ENCODE peak calls at places on chromosomes 16 and 17, in six cellular contexts. One of them, this sample, is unnamed.

GRCh38 chr16:1108299-1109252 is 12.5 kb upstream of the C1QTNF8 start:
- DNase-seq in OCI-LY7: no peak
- DNase-seq in MM.1S: no peak
- DNase-seq in neural progenitor cell: no peak
- DNase-seq in HCT116: no peak
- DNase-seq in PC-3: peak
- DNase-seq in this sample: peak

GRCh38 chr16:84548971-84549844 is 44.7 kb upstream of the MEAK7 start:
- DNase-seq in MM.1S: no peak
- DNase-seq in HCT116: no peak
- DNase-seq in OCI-LY7: no peak
- DNase-seq in PC-3: no peak
- DNase-seq in neural progenitor cell: no peak
- DNase-seq in this sample: no peak

GRCh38 chr16:21608647-21609328 is 9.4 kb downstream of the METTL9 start:
- DNase-seq in PC-3: no peak
- DNase-seq in HCT116: no peak
- DNase-seq in OCI-LY7: no peak
- DNase-seq in neural progenitor cell: peak
- DNase-seq in MM.1S: no peak
- DNase-seq in this sample: peak

GRCh38 chr16:26740771-26741170 is 326.0 kb upstream of the C16orf82 start:
- DNase-seq in PC-3: no peak
- DNase-seq in HCT116: no peak
- DNase-seq in MM.1S: no peak
- DNase-seq in neural progenitor cell: no peak
- DNase-seq in OCI-LY7: no peak
- DNase-seq in this sample: no peak

GRCh38 chr16:87561200-87562105 is 40.9 kb upstream of the JPH3 start:
- DNase-seq in neural progenitor cell: no peak
- DNase-seq in MM.1S: no peak
- DNase-seq in PC-3: no peak
- DNase-seq in OCI-LY7: no peak
- DNase-seq in HCT116: no peak
- DNase-seq in this sample: peak

GRCh38 chr16:23008041-23008440 is 141.2 kb downstream of the USP31 start:
- DNase-seq in MM.1S: no peak
- DNase-seq in HCT116: no peak
- DNase-seq in neural progenitor cell: no peak
- DNase-seq in PC-3: no peak
- DNase-seq in OCI-LY7: no peak
- DNase-seq in this sample: no peak

GRCh38 chr17:77393867-77394539 is 253.2 kb downstream of the SEC14L1 start:
- DNase-seq in MM.1S: no peak
- DNase-seq in OCI-LY7: no peak
- DNase-seq in neural progenitor cell: no peak
- DNase-seq in HCT116: no peak
- DNase-seq in PC-3: no peak
- DNase-seq in this sample: no peak

GRCh38 chr16:25066747-25067631 is 44.6 kb upstream of the LCMT1 start:
- DNase-seq in PC-3: peak
- DNase-seq in HCT116: no peak
- DNase-seq in neural progenitor cell: peak
- DNase-seq in OCI-LY7: peak
- DNase-seq in MM.1S: peak
- DNase-seq in this sample: peak

GRCh38 chr17:41625602-41626001 is 1.2 kb upstream of the KRT17 start:
- DNase-seq in PC-3: peak
- DNase-seq in HCT116: no peak
- DNase-seq in MM.1S: no peak
- DNase-seq in OCI-LY7: no peak
- DNase-seq in neural progenitor cell: no peak
- DNase-seq in this sample: no peak

GRCh38 chr16:81487301-81487720 is 42.7 kb downstream of the CMIP start:
- DNase-seq in neural progenitor cell: no peak
- DNase-seq in MM.1S: no peak
- DNase-seq in PC-3: no peak
- DNase-seq in HCT116: no peak
- DNase-seq in OCI-LY7: no peak
- DNase-seq in this sample: peak

GRCh38 chr16:89696598-89697128 is 4.8 kb downstream of the SPATA2L start:
- DNase-seq in neural progenitor cell: no peak
- DNase-seq in OCI-LY7: peak
- DNase-seq in HCT116: no peak
- DNase-seq in MM.1S: peak
- DNase-seq in PC-3: no peak
- DNase-seq in this sample: no peak

GRCh38 chr17:28963841-28964240 is 12.5 kb upstream of the PHF12 start:
- DNase-seq in HCT116: no peak
- DNase-seq in MM.1S: no peak
- DNase-seq in OCI-LY7: no peak
- DNase-seq in neural progenitor cell: no peak
- DNase-seq in PC-3: no peak
- DNase-seq in this sample: no peak

GRCh38 chr17:77566566-77566965 is 391.9 kb upstream of the TNRC6C start:
- DNase-seq in PC-3: no peak
- DNase-seq in neural progenitor cell: no peak
- DNase-seq in MM.1S: no peak
- DNase-seq in HCT116: no peak
- DNase-seq in OCI-LY7: no peak
- DNase-seq in this sample: no peak

GRCh38 chr17:50636145-50636803 is 1.6 kb downstream of the ABCC3 start:
- DNase-seq in PC-3: no peak
- DNase-seq in HCT116: no peak
- DNase-seq in OCI-LY7: no peak
- DNase-seq in MM.1S: no peak
- DNase-seq in neural progenitor cell: no peak
- DNase-seq in this sample: no peak

GRCh38 chr17:16962804-16963203 is 9.1 kb downstream of the TNFRSF13B start:
- DNase-seq in MM.1S: no peak
- DNase-seq in PC-3: peak
- DNase-seq in OCI-LY7: no peak
- DNase-seq in HCT116: peak
- DNase-seq in neural progenitor cell: no peak
- DNase-seq in this sample: peak

GRCh38 chr17:40060887-40061480 is 1.8 kb upstream of the THRA start:
- DNase-seq in MM.1S: no peak
- DNase-seq in OCI-LY7: no peak
- DNase-seq in PC-3: no peak
- DNase-seq in HCT116: no peak
- DNase-seq in neural progenitor cell: no peak
- DNase-seq in this sample: no peak

GRCh38 chr17:40063915-40064531 is 1.3 kb downstream of the THRA start:
- DNase-seq in HCT116: no peak
- DNase-seq in MM.1S: no peak
- DNase-seq in PC-3: no peak
- DNase-seq in OCI-LY7: no peak
- DNase-seq in neural progenitor cell: no peak
- DNase-seq in this sample: peak

GRCh38 chr17:40063034-40063765 is 435 bp downstream of the THRA start:
- DNase-seq in OCI-LY7: peak
- DNase-seq in PC-3: no peak
- DNase-seq in MM.1S: peak
- DNase-seq in HCT116: no peak
- DNase-seq in neural progenitor cell: peak
- DNase-seq in this sample: peak

GRCh38 chr17:40061532-40062038 is 1.2 kb upstream of the THRA start:
- DNase-seq in PC-3: no peak
- DNase-seq in MM.1S: no peak
- DNase-seq in neural progenitor cell: no peak
- DNase-seq in OCI-LY7: no peak
- DNase-seq in HCT116: no peak
- DNase-seq in this sample: no peak

DNA sequence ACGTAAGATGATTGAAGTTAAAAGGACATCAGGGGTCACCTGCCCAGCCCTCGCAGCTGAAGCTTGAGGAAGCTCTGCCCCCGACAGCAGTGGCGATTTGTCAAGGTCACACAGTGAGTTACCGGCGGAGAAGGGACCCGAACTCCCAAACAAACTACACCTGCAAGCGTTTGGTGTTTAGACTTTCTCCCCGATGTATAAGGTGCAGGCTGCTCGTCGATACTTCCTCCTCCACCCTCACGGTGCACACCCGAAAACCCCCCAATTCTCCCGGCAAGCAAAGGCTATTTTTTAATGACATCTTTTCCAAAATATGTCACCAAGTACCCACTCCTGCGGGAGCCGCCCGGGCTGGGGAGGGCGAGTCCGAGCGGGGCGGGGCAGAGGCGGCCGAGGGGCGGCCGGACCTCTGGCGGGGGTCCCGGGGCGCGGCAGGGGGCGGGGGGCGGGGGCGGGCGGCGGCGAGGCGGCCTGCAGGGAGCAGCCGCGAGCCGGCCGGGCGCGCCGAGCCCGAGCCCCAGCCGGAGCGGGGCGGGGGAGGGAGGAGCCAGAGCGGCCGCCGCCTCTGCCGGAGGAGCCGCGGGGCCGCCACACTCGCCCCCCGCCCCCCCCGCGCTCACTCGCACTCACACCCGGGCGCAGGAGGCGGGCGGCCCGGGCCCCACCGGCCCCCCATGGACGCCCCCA is at the start of gene THRA:
- DNase-seq in MM.1S: peak
- DNase-seq in neural progenitor cell: peak
- DNase-seq in PC-3: peak
- DNase-seq in HCT116: no peak
- DNase-seq in OCI-LY7: peak
- DNase-seq in this sample: peak
- TF ChIP-seq EZH2phosphoT487 in MM.1S: no peak
- TF ChIP-seq EZH2phosphoT487 in neural progenitor cell: no peak
- TF ChIP-seq EZH2phosphoT487 in PC-3: no peak
- TF ChIP-seq EZH2phosphoT487 in HCT116: no peak
- TF ChIP-seq EZH2phosphoT487 in OCI-LY7: no peak
- TF ChIP-seq EZH2phosphoT487 in this sample: no peak

DNA sequence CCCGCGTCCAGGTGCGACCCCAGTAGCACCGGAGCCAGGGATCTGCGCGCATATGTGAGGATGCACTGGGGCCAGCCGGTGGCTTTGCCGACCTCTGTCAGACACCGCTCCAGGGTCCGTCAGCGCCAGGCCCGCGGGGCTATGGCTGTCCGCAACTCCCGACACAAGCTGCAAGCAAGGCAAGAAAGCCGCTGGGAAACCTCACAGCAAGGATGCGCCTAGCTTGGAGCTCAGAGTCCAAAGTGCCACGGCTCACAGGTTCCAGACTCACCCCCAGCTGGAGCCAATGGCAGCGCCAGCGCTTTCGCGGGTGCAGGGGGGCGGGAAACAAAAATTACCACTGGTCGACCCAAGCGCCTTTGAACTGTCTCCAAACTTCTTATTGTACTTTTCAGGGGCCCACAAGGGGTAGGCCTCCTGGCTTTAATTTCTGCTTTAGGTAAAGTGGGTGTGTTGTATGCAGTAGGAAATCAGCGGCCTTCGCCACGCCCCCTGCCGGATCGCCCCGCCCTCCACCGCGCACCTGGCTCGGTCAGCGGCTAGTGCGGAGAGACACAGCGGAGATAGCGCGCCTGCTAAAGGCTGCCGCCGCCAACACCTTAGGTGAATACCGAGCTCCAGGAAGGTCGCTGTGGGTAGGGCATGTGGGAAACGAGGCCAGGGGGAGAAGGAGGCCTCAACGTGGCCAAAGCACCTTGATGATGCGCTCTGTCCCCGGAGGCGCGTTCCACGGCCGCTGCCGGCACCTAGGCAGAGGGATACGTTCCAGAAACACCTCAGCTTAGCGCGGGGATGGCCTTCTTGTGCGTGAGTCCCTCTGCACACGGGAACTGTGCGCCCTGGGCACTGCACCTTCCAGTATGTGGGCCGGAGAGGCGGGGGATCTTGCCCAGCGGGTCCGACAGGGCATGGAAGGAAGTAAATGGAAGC is 61.1 kb upstream of the RBL2 start:
- DNase-seq in MM.1S: peak
- DNase-seq in OCI-LY7: no peak
- DNase-seq in HCT116: peak
- DNase-seq in PC-3: peak
- DNase-seq in neural progenitor cell: no peak
- DNase-seq in this sample: no peak
- TF ChIP-seq EZH2phosphoT487 in MM.1S: no peak
- TF ChIP-seq EZH2phosphoT487 in OCI-LY7: no peak
- TF ChIP-seq EZH2phosphoT487 in HCT116: no peak
- TF ChIP-seq EZH2phosphoT487 in PC-3: no peak
- TF ChIP-seq EZH2phosphoT487 in neural progenitor cell: no peak
- TF ChIP-seq EZH2phosphoT487 in this sample: no peak

DNA sequence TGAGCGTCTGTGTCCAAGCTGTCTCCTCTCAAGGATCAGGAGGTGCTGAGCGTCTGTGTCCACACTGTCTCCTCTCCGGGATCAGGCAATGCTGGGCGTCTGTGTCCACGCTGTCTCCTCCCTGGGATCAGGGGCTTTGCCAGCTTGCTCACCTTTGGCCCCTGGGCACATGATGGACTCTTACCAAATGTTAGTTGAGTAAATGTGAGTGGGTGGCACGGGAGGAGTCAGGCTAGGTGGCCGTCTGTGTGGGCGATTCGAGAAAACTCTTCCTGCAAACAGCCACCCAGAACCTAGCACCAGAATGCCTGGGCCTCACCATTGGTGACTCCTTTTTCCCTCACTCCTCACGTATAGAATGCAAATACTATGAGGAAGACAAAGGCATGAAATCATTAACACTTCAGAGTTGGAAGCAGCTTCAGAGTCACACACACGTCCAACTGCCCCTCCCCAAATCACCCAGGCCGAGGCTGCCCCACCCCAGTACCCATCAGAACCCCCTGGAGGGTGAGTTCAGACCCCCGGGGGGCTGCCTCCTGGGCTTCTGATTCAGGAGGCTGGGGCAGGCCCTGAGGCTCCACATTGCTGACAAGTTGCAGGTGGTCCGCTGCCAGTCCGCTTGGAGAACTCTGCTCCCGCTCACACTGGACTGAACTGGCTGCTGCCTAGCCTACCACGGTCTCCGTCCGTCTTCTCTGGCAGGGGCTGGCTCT is 163.0 kb downstream of the LAT start:
- DNase-seq in MM.1S: no peak
- DNase-seq in OCI-LY7: no peak
- DNase-seq in neural progenitor cell: no peak
- DNase-seq in PC-3: no peak
- DNase-seq in HCT116: no peak
- DNase-seq in this sample: no peak
- TF ChIP-seq EZH2phosphoT487 in MM.1S: no peak
- TF ChIP-seq EZH2phosphoT487 in OCI-LY7: no peak
- TF ChIP-seq EZH2phosphoT487 in neural progenitor cell: no peak
- TF ChIP-seq EZH2phosphoT487 in PC-3: no peak
- TF ChIP-seq EZH2phosphoT487 in HCT116: no peak
- TF ChIP-seq EZH2phosphoT487 in this sample: no peak

DNA sequence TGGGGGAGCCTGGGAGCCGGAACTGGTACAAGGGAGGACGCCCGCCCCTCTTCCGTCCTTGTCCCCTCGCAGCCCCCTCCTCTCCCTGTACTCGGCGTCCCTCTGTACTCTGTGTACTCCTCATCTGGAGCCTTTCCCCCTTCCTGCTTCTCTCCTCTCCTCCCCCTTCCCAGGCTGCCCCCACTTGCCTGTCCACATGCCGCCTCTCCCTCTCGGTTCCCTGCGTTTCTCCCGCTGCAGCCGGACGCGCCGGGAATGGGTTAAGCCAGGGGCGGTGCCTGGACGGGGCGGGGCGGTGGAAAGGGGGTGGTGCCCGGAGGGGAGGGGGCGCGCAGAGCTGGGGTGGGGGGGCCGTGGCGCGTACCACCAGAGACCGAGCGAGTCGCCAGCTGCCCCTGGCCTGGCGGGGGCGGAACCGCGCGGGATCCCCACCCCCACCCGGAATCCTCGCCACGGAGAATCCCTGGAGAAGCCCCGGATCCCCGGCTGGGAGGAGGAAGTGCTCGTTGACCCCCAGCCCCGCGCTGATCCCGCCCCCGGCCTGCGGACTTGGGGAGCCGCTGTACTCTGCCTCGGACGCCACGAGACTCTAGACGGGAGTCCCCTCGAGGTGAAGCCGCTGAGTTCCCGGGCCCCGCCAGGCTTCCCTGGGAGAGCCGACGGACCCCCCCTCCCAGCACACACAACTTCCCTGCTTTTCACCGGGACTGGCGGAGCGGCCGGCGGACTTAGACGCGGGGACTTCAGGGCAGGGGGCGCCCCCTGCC is 22.5 kb downstream of the GJD3 start:
- DNase-seq in MM.1S: no peak
- DNase-seq in OCI-LY7: no peak
- DNase-seq in PC-3: peak
- DNase-seq in neural progenitor cell: peak
- DNase-seq in HCT116: no peak
- DNase-seq in this sample: peak
- TF ChIP-seq EZH2phosphoT487 in MM.1S: no peak
- TF ChIP-seq EZH2phosphoT487 in OCI-LY7: no peak
- TF ChIP-seq EZH2phosphoT487 in PC-3: no peak
- TF ChIP-seq EZH2phosphoT487 in neural progenitor cell: no peak
- TF ChIP-seq EZH2phosphoT487 in HCT116: no peak
- TF ChIP-seq EZH2phosphoT487 in this sample: no peak